ENCODE peak calls at places on chromosomes 12 and 14, in five cellular contexts. One of them, this sample, is unnamed.

GRCh38 chr14:35456261-35456660 is 51.7 kb upstream of the NFKBIA start:
- DNase-seq in left lung: no peak
- DNase-seq in CD8-positive, alpha-beta T cell: no peak
- DNase-seq in transverse colon: no peak
- DNase-seq in foreskin keratinocyte: no peak
- DNase-seq in this sample: no peak

GRCh38 chr12:99067171-99067785 is 422.2 kb downstream of the APAF1 start:
- DNase-seq in left lung: no peak
- DNase-seq in CD8-positive, alpha-beta T cell: no peak
- DNase-seq in transverse colon: no peak
- DNase-seq in foreskin keratinocyte: no peak
- DNase-seq in this sample: no peak

GRCh38 chr14:90305176-90305601 is 26.6 kb downstream of the NRDE2 start:
- DNase-seq in left lung: no peak
- DNase-seq in CD8-positive, alpha-beta T cell: no peak
- DNase-seq in transverse colon: no peak
- DNase-seq in foreskin keratinocyte: no peak
- DNase-seq in this sample: no peak

GRCh38 chr14:50501642-50502041 is 30.7 kb downstream of the MAP4K5 start:
- DNase-seq in left lung: no peak
- DNase-seq in CD8-positive, alpha-beta T cell: no peak
- DNase-seq in transverse colon: no peak
- DNase-seq in foreskin keratinocyte: peak; percentile 50
- DNase-seq in this sample: no peak

GRCh38 chr14:65937079-65937803 is 524.7 kb downstream of the FUT8 start:
- DNase-seq in left lung: no peak
- DNase-seq in CD8-positive, alpha-beta T cell: no peak
- DNase-seq in transverse colon: no peak
- DNase-seq in foreskin keratinocyte: no peak
- DNase-seq in this sample: no peak

GRCh38 chr12:115338566-115339294 is 654.8 kb upstream of the TBX3 start:
- DNase-seq in left lung: no peak
- DNase-seq in CD8-positive, alpha-beta T cell: no peak
- DNase-seq in transverse colon: no peak
- DNase-seq in foreskin keratinocyte: no peak
- DNase-seq in this sample: no peak

GRCh38 chr12:109682708-109683060 is 30.9 kb upstream of the FAM222A start:
- DNase-seq in left lung: no peak
- DNase-seq in CD8-positive, alpha-beta T cell: no peak
- DNase-seq in transverse colon: no peak
- DNase-seq in foreskin keratinocyte: no peak
- DNase-seq in this sample: no peak

GRCh38 chr12:119802472-119802871 is 74.6 kb downstream of the CIT start:
- DNase-seq in left lung: no peak
- DNase-seq in CD8-positive, alpha-beta T cell: no peak
- DNase-seq in transverse colon: peak; percentile 15
- DNase-seq in foreskin keratinocyte: no peak
- DNase-seq in this sample: peak; percentile 38

GRCh38 chr14:91008759-91009409 is 51.6 kb downstream of the RPS6KA5 start:
- DNase-seq in left lung: no peak
- DNase-seq in CD8-positive, alpha-beta T cell: no peak
- DNase-seq in transverse colon: no peak
- DNase-seq in foreskin keratinocyte: no peak
- DNase-seq in this sample: no peak

GRCh38 chr12:102504280-102504679 is 23.9 kb upstream of the IGF1 start:
- DNase-seq in left lung: no peak
- DNase-seq in CD8-positive, alpha-beta T cell: no peak
- DNase-seq in transverse colon: no peak
- DNase-seq in foreskin keratinocyte: no peak
- DNase-seq in this sample: no peak

GRCh38 chr14:28875937-28876910 is 109.6 kb downstream of the FOXG1 start:
- DNase-seq in left lung: no peak
- DNase-seq in CD8-positive, alpha-beta T cell: no peak
- DNase-seq in transverse colon: no peak
- DNase-seq in foreskin keratinocyte: no peak
- DNase-seq in this sample: no peak

GRCh38 chr14:76420827-76421226 is 44.9 kb downstream of the ESRRB start:
- DNase-seq in left lung: no peak
- DNase-seq in CD8-positive, alpha-beta T cell: no peak
- DNase-seq in transverse colon: no peak
- DNase-seq in foreskin keratinocyte: no peak
- DNase-seq in this sample: no peak
- H3K27me3 ChIP-seq in left lung: peaks cover 13% of the 10 kb centered on the region
- H3K27me3 ChIP-seq in CD8-positive, alpha-beta T cell: no peaks in the 10 kb centered on the region
- H3K27me3 ChIP-seq in transverse colon: peaks cover 2% of the 10 kb centered on the region
- H3K27me3 ChIP-seq in foreskin keratinocyte: peaks cover under 1% of the 10 kb centered on the region
- H3K27me3 ChIP-seq in this sample: peaks cover 6% of the 10 kb centered on the region

GRCh38 chr14:72685456-72685855 is 208.4 kb downstream of the DPF3 start:
- DNase-seq in left lung: no peak
- DNase-seq in CD8-positive, alpha-beta T cell: no peak
- DNase-seq in transverse colon: no peak
- DNase-seq in foreskin keratinocyte: no peak
- DNase-seq in this sample: no peak
- H3K27ac ChIP-seq in left lung: no peak overlapping the region
- H3K27ac ChIP-seq in CD8-positive, alpha-beta T cell: no peak overlapping the region
- H3K27ac ChIP-seq in transverse colon: no peak overlapping the region
- H3K27ac ChIP-seq in foreskin keratinocyte: no peak overlapping the region
- H3K27ac ChIP-seq in this sample: no peak overlapping the region

DNA sequence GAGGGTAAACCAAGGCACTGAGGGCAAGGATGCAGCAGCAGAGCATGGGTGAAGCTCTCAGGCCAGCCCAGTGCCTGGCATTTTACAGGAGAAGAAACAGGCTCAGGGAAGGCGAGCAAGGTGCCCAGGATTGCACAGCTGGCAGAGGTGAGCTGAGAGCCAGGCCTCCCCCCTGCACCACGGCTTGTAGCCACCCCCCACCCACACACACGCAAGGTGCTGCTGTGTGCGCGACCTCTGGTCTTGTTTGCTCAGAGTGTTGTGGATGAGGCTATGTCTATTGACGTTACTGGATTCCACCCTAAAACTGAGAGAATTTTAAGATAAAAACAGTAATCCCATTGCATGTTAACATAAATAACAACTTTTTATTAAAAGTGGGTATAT is 5.3 kb downstream of the LRCOL1 start:
- DNase-seq in left lung: no peak
- DNase-seq in CD8-positive, alpha-beta T cell: no peak
- DNase-seq in transverse colon: no peak
- DNase-seq in foreskin keratinocyte: no peak
- DNase-seq in this sample: no peak
- H3K27me3 ChIP-seq in left lung: peaks cover 95% of the 10 kb centered on the region
- H3K27me3 ChIP-seq in CD8-positive, alpha-beta T cell: peaks cover 3% of the 10 kb centered on the region
- H3K27me3 ChIP-seq in transverse colon: peaks cover 75% of the 10 kb centered on the region
- H3K27me3 ChIP-seq in foreskin keratinocyte: peaks cover 94% of the 10 kb centered on the region
- H3K27me3 ChIP-seq in this sample: peaks cover 93% of the 10 kb centered on the region

GRCh38 chr12:1670244-1670814 is 20.5 kb upstream of the ADIPOR2 start:
- DNase-seq in left lung: no peak
- DNase-seq in CD8-positive, alpha-beta T cell: no peak
- DNase-seq in transverse colon: peak; percentile 83
- DNase-seq in foreskin keratinocyte: no peak
- DNase-seq in this sample: no peak
- H3K27ac ChIP-seq in left lung: no peak overlapping the region
- H3K27ac ChIP-seq in CD8-positive, alpha-beta T cell: no peak overlapping the region
- H3K27ac ChIP-seq in transverse colon: peak overlapping the region; percentile 93
- H3K27ac ChIP-seq in foreskin keratinocyte: no peak overlapping the region
- H3K27ac ChIP-seq in this sample: peak overlapping the region; percentile 92

DNA sequence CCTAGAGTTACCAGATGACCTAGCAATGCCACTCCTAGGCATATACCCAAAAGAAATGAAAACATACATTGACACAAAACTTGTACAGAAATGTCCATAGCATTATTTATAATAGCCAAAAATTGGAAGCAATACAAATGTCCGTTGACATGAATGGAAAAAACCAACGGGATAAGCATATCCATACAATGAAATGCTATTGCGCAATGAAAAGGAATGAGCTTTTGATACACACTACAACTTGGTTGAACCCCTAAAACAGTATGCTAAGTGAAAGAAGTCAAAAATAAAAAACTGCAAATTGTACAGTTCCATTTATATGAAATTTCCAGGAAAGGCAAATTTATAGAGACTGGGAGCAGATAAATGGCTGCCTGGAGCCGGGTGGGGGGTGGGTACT is 90.6 kb upstream of the G2E3 start:
- DNase-seq in left lung: no peak
- DNase-seq in CD8-positive, alpha-beta T cell: no peak
- DNase-seq in transverse colon: no peak
- DNase-seq in foreskin keratinocyte: no peak
- DNase-seq in this sample: no peak
- H3K27me3 ChIP-seq in left lung: no peaks in the 10 kb centered on the region
- H3K27me3 ChIP-seq in CD8-positive, alpha-beta T cell: no peaks in the 10 kb centered on the region
- H3K27me3 ChIP-seq in transverse colon: no peaks in the 10 kb centered on the region
- H3K27me3 ChIP-seq in foreskin keratinocyte: no peaks in the 10 kb centered on the region
- H3K27me3 ChIP-seq in this sample: peaks cover 3% of the 10 kb centered on the region

GRCh38 chr14:26596722-26597030 is 1.2 kb downstream of the NOVA1 start:
- DNase-seq in left lung: no peak
- DNase-seq in CD8-positive, alpha-beta T cell: no peak
- DNase-seq in transverse colon: peak; percentile 9
- DNase-seq in foreskin keratinocyte: no peak
- DNase-seq in this sample: peak; percentile 13
- H3K27ac ChIP-seq in left lung: no peak overlapping the region
- H3K27ac ChIP-seq in CD8-positive, alpha-beta T cell: no peak overlapping the region
- H3K27ac ChIP-seq in transverse colon: peak overlapping the region; percentile 87
- H3K27ac ChIP-seq in foreskin keratinocyte: no peak overlapping the region
- H3K27ac ChIP-seq in this sample: peak overlapping the region; percentile 81

DNA sequence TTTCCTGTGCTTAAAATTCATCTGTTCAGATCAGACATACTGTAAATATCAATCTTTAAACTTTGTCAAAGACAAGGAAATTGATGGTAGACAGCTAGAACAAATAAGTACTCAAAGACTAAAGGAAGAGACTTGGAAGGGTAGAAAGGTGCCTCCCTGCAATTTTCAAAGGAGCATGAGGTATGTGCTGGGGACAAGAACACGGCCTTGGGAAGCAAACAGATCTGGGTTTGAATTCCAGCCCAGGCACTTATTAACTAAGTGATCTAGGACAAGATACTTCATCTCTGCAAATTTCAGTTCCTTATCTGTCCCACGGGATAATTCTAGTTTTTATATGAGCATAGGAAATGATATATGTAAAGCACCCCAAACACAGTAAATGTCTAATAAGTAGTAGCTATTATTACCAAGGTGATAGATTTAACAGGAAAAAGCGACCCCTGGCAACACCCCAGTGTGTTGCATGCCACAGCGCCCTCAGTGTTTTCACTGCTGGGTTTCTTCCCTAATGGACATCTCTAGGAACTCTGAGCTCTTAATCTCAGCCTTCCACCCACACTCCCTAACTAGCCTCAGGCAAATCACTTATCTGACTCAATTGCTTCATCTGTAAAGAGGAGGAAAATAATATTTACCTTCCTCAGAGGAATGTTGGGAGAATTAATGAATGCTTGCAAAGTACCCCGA is 44.7 kb upstream of the BMP4 start:
- DNase-seq in left lung: no peak
- DNase-seq in CD8-positive, alpha-beta T cell: no peak
- DNase-seq in transverse colon: no peak
- DNase-seq in foreskin keratinocyte: no peak
- DNase-seq in this sample: no peak
- H3K27me3 ChIP-seq in left lung: no peaks in the 10 kb centered on the region
- H3K27me3 ChIP-seq in CD8-positive, alpha-beta T cell: no peaks in the 10 kb centered on the region
- H3K27me3 ChIP-seq in transverse colon: no peaks in the 10 kb centered on the region
- H3K27me3 ChIP-seq in foreskin keratinocyte: no peaks in the 10 kb centered on the region
- H3K27me3 ChIP-seq in this sample: no peaks in the 10 kb centered on the region